ENCODE peak calls at places on chromosome 14, in five cellular contexts. T, I, C, N and O are unnamed samples.

GRCh38 chr14:105411017-105411941 is 8.3 kb upstream of the MTA1 start:
- DNase-seq in T (no peak), I (no peak), C (peak), N (peak), O (no peak)

GRCh38 chr14:61218765-61219164 is 62.4 kb downstream of the TMEM30B start:
- DNase-seq in T (no peak), I (no peak), C (no peak), N (no peak), O (no peak)

GRCh38 chr14:95515080-95515489 is 1.4 kb downstream of the SYNE3 start:
- DNase-seq in T (no peak), I (no peak), C (no peak), N (peak), O (no peak)

GRCh38 chr14:55847766-55848165 is 267.8 kb downstream of the KTN1 start:
- DNase-seq in T (peak), I (no peak), C (no peak), N (no peak), O (no peak)

GRCh38 chr14:45679852-45680251 is 426.9 kb upstream of the MIS18BP1 start:
- DNase-seq in T (peak), I (no peak), C (no peak), N (no peak), O (no peak)

GRCh38 chr14:86013663-86014062 is 483.7 kb downstream of the FLRT2 start:
- DNase-seq in T (no peak), I (no peak), C (no peak), N (no peak), O (no peak)

GRCh38 chr14:80208426-80208950 is 2.8 kb downstream of the DIO2 start:
- DNase-seq in T (no peak), I (no peak), C (no peak), N (no peak), O (no peak)

GRCh38 chr14:89813485-89814080 is 140.9 kb downstream of the EFCAB11 start:
- DNase-seq in T (peak), I (peak), C (no peak), N (peak), O (no peak)

GRCh38 chr14:74572829-74573360 is 39.1 kb downstream of the LTBP2 start:
- DNase-seq in T (no peak), I (no peak), C (no peak), N (no peak), O (no peak)

GRCh38 chr14:96839251-96839650 is 42.1 kb downstream of the VRK1 start:
- DNase-seq in T (no peak), I (no peak), C (no peak), N (no peak), O (no peak)

GRCh38 chr14:81137316-81137715 is 83.4 kb downstream of the GTF2A1 start:
- DNase-seq in T (peak), I (no peak), C (no peak), N (no peak), O (no peak)

DNA sequence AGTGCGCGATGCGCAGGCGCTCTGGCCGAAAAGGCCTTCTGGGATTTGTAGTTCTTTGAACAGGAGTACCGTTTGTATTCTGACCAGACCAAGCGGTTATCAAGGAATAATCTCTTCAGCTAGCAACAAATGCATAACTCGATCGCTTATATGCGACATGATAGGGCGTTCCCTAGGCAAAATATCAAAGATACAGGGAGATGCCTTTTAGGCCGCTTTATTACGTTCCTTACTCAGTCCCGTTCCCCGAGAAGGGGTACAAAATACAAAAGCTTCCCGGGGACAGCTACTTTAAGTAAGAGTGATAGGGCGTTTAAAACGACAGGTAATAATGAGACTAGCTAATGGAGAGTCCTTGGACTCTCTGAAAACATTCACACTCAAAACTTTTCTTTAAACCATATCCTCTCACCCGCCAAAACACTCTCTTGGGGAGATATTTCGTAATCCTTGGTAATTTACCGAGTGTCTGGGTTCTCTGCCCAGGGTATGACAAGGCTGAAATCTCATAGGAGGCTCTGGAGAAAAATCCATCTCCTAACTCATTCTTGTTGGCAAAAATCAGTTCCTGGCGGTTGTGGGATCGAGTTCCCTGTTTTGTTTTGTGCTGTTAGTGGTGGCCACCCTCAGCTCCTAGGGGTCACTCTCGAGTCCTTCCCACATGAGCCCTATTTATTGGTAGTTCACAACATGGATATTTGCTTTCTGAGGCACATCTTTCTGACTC is 412 bp upstream of the SNW1 start:
- DNase-seq in T (no peak), I (no peak), C (no peak), N (peak), O (no peak)
- TF ChIP-seq CTCF in T (peak), I (no peak), C (peak), N (peak), O (no peak)

GRCh38 chr14:68771631-68772030 is 21.2 kb downstream of the ZFP36L1 start:
- DNase-seq in T (no peak), I (no peak), C (no peak), N (no peak), O (no peak)

GRCh38 chr14:68777644-68778043 is 15.2 kb downstream of the ZFP36L1 start:
- DNase-seq in T (no peak), I (no peak), C (no peak), N (no peak), O (no peak)

GRCh38 chr14:68772761-68773381 is 20.0 kb downstream of the ZFP36L1 start:
- DNase-seq in T (no peak), I (no peak), C (no peak), N (no peak), O (no peak)

GRCh38 chr14:68774771-68775613 is 17.9 kb downstream of the ZFP36L1 start:
- DNase-seq in T (peak), I (no peak), C (no peak), N (no peak), O (no peak)

DNA sequence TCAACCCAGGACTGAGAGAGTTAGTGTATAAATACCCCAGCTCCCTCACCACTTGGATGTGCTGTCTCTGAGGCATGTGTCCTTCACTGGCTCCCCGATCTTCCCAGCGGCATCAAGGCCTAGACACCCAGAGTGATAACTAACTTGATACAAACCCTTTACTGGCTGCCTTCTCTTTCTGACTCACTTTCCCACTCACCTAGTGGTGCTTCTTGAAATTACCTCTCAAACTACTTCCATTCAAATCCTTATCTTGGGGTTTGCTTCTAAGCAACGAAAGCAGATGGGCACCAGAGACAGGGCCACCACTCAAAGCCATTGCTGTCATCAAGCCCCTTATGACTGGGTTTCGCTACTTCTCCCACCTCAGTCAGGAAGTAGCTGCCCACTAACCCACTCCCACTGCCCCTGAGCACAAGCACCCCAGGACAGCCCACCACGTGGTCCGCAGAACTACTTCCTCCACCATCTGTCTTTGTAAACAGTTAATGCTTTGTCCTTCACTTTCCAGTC is 17.2 kb downstream of the ZFP36L1 start:
- DNase-seq in T (no peak), I (no peak), C (no peak), N (peak), O (no peak)
- TF ChIP-seq CTCF in T (no peak), I (peak), C (peak), N (peak), O (no peak)

GRCh38 chr14:99971087-99971928 is 93.9 kb upstream of the EVL start:
- DNase-seq in T (no peak), I (peak), C (peak), N (peak), O (peak)
- TF ChIP-seq CTCF in T (no peak), I (no peak), C (no peak), N (no peak), O (no peak)

GRCh38 chr14:91400696-91401095 is 16.9 kb downstream of the CCDC88C start:
- DNase-seq in T (no peak), I (no peak), C (no peak), N (no peak), O (no peak)

GRCh38 chr14:91401751-91402150 is 15.9 kb downstream of the CCDC88C start:
- DNase-seq in T (no peak), I (no peak), C (no peak), N (no peak), O (no peak)

GRCh38 chr14:91398192-91398591 is 19.4 kb downstream of the CCDC88C start:
- DNase-seq in T (no peak), I (no peak), C (no peak), N (no peak), O (no peak)

GRCh38 chr14:91398707-91399106 is 18.9 kb downstream of the CCDC88C start:
- DNase-seq in T (no peak), I (no peak), C (no peak), N (peak), O (no peak)

DNA sequence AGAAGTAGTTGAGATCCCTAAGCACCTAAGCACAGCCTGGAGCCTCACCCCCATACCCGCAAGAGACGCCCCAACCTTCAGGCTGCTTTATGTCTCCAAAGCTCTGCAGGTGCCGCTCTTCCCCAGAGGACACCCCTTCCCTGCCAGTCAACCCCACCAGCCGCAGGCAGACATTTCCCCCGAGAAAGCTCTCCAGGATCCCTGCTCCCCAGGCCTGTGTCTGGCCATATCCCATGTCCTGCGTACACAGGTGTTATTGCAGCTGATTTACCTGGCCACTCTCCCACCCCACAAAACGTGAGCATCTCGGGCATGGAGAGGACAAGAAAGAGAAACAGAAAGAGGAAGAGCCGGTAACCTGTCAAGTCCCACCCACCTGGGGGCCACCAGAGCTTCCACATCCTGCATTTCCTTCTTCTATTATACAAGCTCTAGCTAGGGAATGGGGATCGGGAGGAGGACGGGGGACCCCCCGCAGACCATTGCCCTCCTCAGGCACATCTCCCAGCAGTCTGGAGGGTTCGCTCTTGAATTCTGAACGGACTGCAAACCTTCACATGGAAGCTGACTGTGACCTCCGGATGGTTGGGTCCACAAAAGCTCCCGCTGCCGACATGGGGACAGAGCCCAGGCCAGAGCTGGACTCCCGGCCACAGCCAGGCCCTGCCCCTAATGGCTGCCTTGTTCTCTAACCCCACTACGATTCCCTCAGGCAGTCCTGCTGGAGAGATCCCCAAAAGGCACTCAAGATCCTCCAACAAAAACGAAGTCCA is 17.6 kb downstream of the CCDC88C start:
- DNase-seq in T (no peak), I (no peak), C (no peak), N (no peak), O (no peak)
- TF ChIP-seq CTCF in T (no peak), I (no peak), C (no peak), N (no peak), O (no peak)

GRCh38 chr14:37320106-37320505 is 122.4 kb downstream of the MIPOL1 start:
- DNase-seq in T (no peak), I (no peak), C (no peak), N (no peak), O (no peak)
- TF ChIP-seq CTCF in T (no peak), I (no peak), C (no peak), N (no peak), O (no peak)

GRCh38 chr14:99480856-99481744 is at the start of the genes CCNK and SETD3:
- DNase-seq in T (peak), I (peak), C (peak), N (peak), O (peak)
- TF ChIP-seq CTCF in T (no peak), I (no peak), C (no peak), N (no peak), O (no peak)

DNA sequence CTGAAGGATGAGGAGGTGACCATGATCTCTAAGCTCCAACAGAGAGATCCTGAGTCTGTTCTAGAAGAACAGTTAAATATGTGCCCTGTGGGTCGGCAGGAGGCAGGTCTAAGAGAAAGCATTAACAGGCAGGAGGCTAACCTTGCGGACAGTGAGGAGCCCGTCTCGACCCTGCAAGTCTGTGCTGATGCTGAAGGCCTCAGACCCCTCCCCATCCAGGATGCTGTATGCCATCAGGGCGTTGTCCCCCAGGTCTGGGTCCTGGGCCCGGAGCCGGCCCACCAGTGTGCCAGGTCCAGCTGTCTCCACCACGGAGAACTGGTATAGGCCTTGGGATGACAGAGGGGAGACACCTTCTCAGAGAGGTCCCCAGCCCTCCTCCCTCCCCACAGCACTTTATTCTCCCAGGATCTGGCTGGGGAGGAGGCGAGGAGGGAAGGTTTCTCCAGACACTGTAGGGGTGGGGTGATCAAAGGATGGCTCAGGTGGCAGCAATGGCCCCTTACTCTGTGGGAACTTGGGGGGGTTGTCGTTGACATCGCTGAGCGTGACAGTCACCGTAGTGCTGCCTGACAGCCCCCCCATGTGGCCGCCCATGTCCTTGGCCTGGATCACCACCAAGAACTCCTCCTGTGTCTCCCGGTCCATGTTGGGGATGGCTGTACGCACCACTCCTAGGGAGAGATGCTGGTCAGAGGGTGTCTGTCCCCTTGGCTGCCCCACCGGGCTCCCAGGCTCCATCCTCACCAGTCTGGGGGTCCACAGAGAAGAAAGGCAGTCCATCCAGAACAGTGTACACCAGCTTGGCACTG is 3.1 kb downstream of the CDH24 start:
- DNase-seq in T (no peak), I (no peak), C (no peak), N (peak), O (no peak)
- TF ChIP-seq CTCF in T (peak), I (no peak), C (no peak), N (no peak), O (no peak)

GRCh38 chr14:100155049-100155621 is 4.3 kb downstream of the DEGS2 start:
- DNase-seq in T (no peak), I (no peak), C (no peak), N (peak), O (no peak)
- TF ChIP-seq CTCF in T (peak), I (peak), C (peak), N (peak), O (peak)

GRCh38 chr14:69572634-69573135 is 2.0 kb downstream of the CCDC177 start:
- DNase-seq in T (no peak), I (no peak), C (no peak), N (no peak), O (no peak)

GRCh38 chr14:69574266-69574953 is at the start of gene CCDC177:
- DNase-seq in T (no peak), I (peak), C (peak), N (peak), O (peak)

GRCh38 chr14:69573841-69574265 is 818 bp downstream of the CCDC177 start:
- DNase-seq in T (no peak), I (no peak), C (no peak), N (peak), O (no peak)

GRCh38 chr14:69573205-69573840 is 1.3 kb downstream of the CCDC177 start:
- DNase-seq in T (no peak), I (no peak), C (no peak), N (no peak), O (no peak)

DNA sequence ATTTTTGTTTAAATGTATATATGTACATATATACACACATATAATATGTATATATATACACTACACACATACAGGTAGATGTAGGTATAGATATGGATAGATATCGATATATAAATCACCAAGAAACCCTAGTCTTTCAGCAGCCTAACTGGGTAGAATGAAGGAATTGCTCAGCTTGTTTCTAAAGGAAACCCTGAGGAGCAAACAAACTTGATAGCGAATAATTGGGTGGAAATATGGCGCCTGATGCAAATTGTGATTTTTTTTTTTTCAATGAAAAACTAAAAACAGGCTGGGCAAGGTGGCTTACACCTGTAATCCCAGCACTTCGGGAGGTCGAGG is 254 bp upstream of the CCDC177 start:
- DNase-seq in T (no peak), I (no peak), C (no peak), N (no peak), O (no peak)
- TF ChIP-seq CTCF in T (no peak), I (peak), C (peak), N (no peak), O (peak)

GRCh38 chr14:84850595-84850994 is 679.3 kb upstream of the FLRT2 start:
- DNase-seq in T (no peak), I (no peak), C (no peak), N (no peak), O (no peak)
- TF ChIP-seq CTCF in T (no peak), I (no peak), C (no peak), N (no peak), O (no peak)